ENCODE peak calls at places on chromosomes 5 and 9, in eight cellular contexts. X is PC-9, M is foreskin fibroblast, R is thyroid gland, N is kidney, A is neural progenitor cell, S is astrocyte, V is iPS DF 6.9. Y is an unnamed sample.

GRCh38 chr9:14314424-14314928 is 535 bp upstream of the NFIB start:
- DNase-seq in X (peak; percentile 82), M (peak; percentile 89), R (peak; percentile 86), N (peak; percentile 92), A (peak; percentile 39), S (peak; percentile 95), V (no peak), Y (peak; percentile 85)

GRCh38 chr5:67146574-67146973 is 50.0 kb downstream of the CD180 start:
- DNase-seq in X (no peak), M (peak; percentile 67), R (no peak), N (no peak), A (no peak), S (no peak), V (no peak), Y (peak; percentile 20)

GRCh38 chr5:116938488-116938887 is 363.9 kb upstream of the SEMA6A start:
- DNase-seq in X (no peak), M (no peak), R (peak; percentile 20), N (no peak), A (peak; percentile 71), S (no peak), V (peak; percentile 52), Y (peak; percentile 3)

GRCh38 chr5:172694061-172694460 is 53.0 kb downstream of the NEURL1B start:
- DNase-seq in X (no peak), M (peak; percentile 42), R (no peak), N (no peak), A (no peak), S (no peak), V (no peak), Y (no peak)

GRCh38 chr9:134962065-134962997 is 44.6 kb upstream of the FCN1 start:
- DNase-seq in X (no peak), M (no peak), R (peak; percentile 72), N (no peak), A (no peak), S (no peak), V (no peak), Y (no peak)

GRCh38 chr5:123611407-123611709 is 99.4 kb downstream of the CSNK1G3 start:
- DNase-seq in X (no peak), M (no peak), R (no peak), N (no peak), A (no peak), S (no peak), V (no peak), Y (no peak)

GRCh38 chr5:104498281-104498680 is 935.7 kb upstream of the NUDT12 start:
- DNase-seq in X (peak; percentile 64), M (peak; percentile 3), R (no peak), N (no peak), A (no peak), S (peak; percentile 33), V (no peak), Y (no peak)

GRCh38 chr5:135491552-135492318 is 39.6 kb upstream of the TIFAB start:
- DNase-seq in X (no peak), M (no peak), R (no peak), N (no peak), A (peak; percentile 79), S (no peak), V (no peak), Y (no peak)

GRCh38 chr9:32603914-32604852 is 31.2 kb upstream of the NDUFB6 start:
- DNase-seq in X (peak; percentile 88), M (no peak), R (no peak), N (no peak), A (peak; percentile 4), S (peak; percentile 80), V (no peak), Y (peak; percentile 8)

GRCh38 chr9:17578911-17579793 is at the start of gene SH3GL2:
- DNase-seq in X (no peak), M (peak; percentile 51), R (peak; percentile 53), N (peak; percentile 87), A (peak; percentile 80), S (peak; percentile 10), V (peak; percentile 70), Y (no peak)

DNA sequence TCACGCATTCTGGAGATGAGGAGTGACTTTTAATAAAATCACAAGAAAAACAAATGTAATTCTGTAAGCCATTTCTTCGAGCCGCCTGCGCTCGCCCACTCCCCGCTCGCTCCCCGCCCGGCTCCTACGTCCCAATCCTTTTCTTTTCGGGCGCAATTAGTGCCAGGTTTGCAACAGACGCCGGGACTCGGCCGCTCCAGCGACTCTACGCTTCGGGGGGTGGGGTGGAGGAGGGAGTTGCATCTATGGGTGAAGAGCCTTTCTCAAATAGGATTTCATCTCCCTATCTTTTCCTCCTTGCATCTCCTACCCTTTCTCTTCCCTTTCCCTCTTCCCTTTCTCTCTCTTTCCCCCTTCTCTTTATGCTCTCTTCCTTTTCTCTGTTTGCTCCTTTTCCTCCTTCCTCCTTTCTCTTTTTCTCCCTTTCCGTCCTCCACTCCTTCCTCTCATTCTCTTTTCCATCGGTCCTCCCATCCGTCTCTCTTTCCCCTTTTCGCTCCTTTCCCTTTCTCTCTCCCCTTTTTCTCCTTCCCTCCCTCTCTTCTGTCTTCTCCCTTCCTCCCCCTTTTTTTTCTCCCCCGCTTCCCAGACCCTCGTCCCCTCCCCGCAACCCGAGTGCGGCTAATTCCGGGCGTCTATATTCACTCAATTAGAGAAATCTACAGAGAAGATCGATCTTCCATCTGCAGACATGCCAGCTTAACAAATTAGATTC is 6.1 kb upstream of the OTP start:
- DNase-seq in X (no peak), M (no peak), R (no peak), N (no peak), A (peak; percentile 79), S (no peak), V (no peak), Y (no peak)
- H3K4me3 ChIP-seq in X (no peak overlapping the region), M (no peak overlapping the region), R (no peak overlapping the region), N (no peak overlapping the region), A (peak overlapping the region; percentile 29), S (no peak overlapping the region), V (no peak overlapping the region), Y (no peak overlapping the region)

GRCh38 chr5:142748132-142748531 is 22.0 kb upstream of the ARHGAP26 start:
- DNase-seq in X (no peak), M (peak; percentile 80), R (no peak), N (no peak), A (no peak), S (no peak), V (no peak), Y (no peak)
- H3K4me3 ChIP-seq in X (no peak overlapping the region), M (no peak overlapping the region), R (no peak overlapping the region), N (no peak overlapping the region), A (no peak overlapping the region), S (no peak overlapping the region), V (no peak overlapping the region), Y (no peak overlapping the region)

GRCh38 chr5:77397686-77398300 is 94.3 kb downstream of the WDR41 start:
- DNase-seq in X (no peak), M (no peak), R (no peak), N (no peak), A (no peak), S (no peak), V (no peak), Y (no peak)
- H3K4me3 ChIP-seq in X (no peak overlapping the region), M (no peak overlapping the region), R (no peak overlapping the region), N (no peak overlapping the region), A (no peak overlapping the region), S (no peak overlapping the region), V (no peak overlapping the region), Y (no peak overlapping the region)

GRCh38 chr5:78560000-78560399 is 88.6 kb downstream of the LHFPL2 start:
- DNase-seq in X (no peak), M (no peak), R (no peak), N (no peak), A (no peak), S (no peak), V (no peak), Y (no peak)
- H3K4me3 ChIP-seq in X (no peak overlapping the region), M (no peak overlapping the region), R (no peak overlapping the region), N (no peak overlapping the region), A (no peak overlapping the region), S (no peak overlapping the region), V (no peak overlapping the region), Y (no peak overlapping the region)